ENCODE peak calls at places on chromosomes 4 and X, in nine cellular contexts. A is CMK; F is neural crest cell; H is activated CD4-positive, CD25-positive, alpha-beta regulatory T cell; I is HFFc6; X is activated T-cell treated with anti-CD3 and anti-CD28 coated beads, Interleukin-2, amount 50 U/mL, for 72 hours; N is cardiac fibroblast; P is AG04450; B is T-helper 2 cell. V is an unnamed sample.

GRCh38 chr4:148060264-148061138 is 328.6 kb downstream of the ARHGAP10 start:
- DNase-seq in A (no peak), F (no peak), H (no peak), I (no peak), X (no peak), N (no peak), P (no peak), B (peak), V (no peak)

GRCh38 chr4:80053140-80053910 is 19.7 kb downstream of the ANTXR2 start:
- DNase-seq in A (no peak), F (no peak), H (no peak), I (no peak), X (no peak), N (no peak), P (no peak), B (no peak), V (peak)

GRCh38 chrX:121307441-121307840 is 260.0 kb downstream of the GLUD2 start:
- DNase-seq in A (no peak), F (no peak), H (no peak), I (no peak), X (peak), N (peak), P (no peak), B (no peak), V (peak)

GRCh38 chrX:41900321-41900720 is 23.0 kb downstream of the CASK start:
- DNase-seq in A (no peak), F (no peak), H (no peak), I (no peak), X (no peak), N (no peak), P (no peak), B (no peak), V (no peak)

GRCh38 chr4:13470379-13470778 is 13.8 kb downstream of the RAB28 start:
- DNase-seq in A (no peak), F (no peak), H (no peak), I (no peak), X (no peak), N (no peak), P (no peak), B (no peak), V (no peak)

GRCh38 chrX:56786889-56787733 is 58.1 kb downstream of the NBDY start:
- DNase-seq in A (no peak), F (no peak), H (no peak), I (no peak), X (no peak), N (no peak), P (no peak), B (no peak), V (no peak)

GRCh38 chr4:163077611-163078010 is 89.1 kb downstream of the NAF1 start:
- DNase-seq in A (no peak), F (no peak), H (no peak), I (no peak), X (no peak), N (no peak), P (no peak), B (no peak), V (no peak)

GRCh38 chr4:152698012-152698499 is 18.3 kb upstream of the TMEM154 start:
- DNase-seq in A (no peak), F (no peak), H (no peak), I (no peak), X (no peak), N (no peak), P (no peak), B (no peak), V (no peak)

GRCh38 chrX:38172596-38172995 is 48.1 kb downstream of the SRPX start:
- DNase-seq in A (no peak), F (no peak), H (no peak), I (peak), X (no peak), N (no peak), P (no peak), B (no peak), V (no peak)

GRCh38 chr4:181870326-181870725 is 372.9 kb upstream of the TENM3 start:
- DNase-seq in A (no peak), F (no peak), H (no peak), I (peak), X (no peak), N (peak), P (peak), B (no peak), V (no peak)

GRCh38 chr4:2924286-2924685 is 38.9 kb downstream of the NOP14 start:
- DNase-seq in A (no peak), F (no peak), H (no peak), I (no peak), X (no peak), N (no peak), P (no peak), B (no peak), V (no peak)

GRCh38 chrX:34491126-34491525 is 166.0 kb downstream of the TMEM47 start:
- DNase-seq in A (no peak), F (no peak), H (no peak), I (no peak), X (no peak), N (no peak), P (no peak), B (no peak), V (no peak)

GRCh38 chr4:81523672-81524436 is 52.1 kb upstream of the RASGEF1B start:
- DNase-seq in A (no peak), F (no peak), H (no peak), I (no peak), X (no peak), N (no peak), P (no peak), B (no peak), V (no peak)

GRCh38 chr4:1705732-1706131 is 6.4 kb downstream of the SLBP start:
- DNase-seq in A (no peak), F (no peak), H (no peak), I (no peak), X (no peak), N (no peak), P (no peak), B (no peak), V (no peak)

GRCh38 chr4:3401436-3402171 is 40.2 kb upstream of the HGFAC start:
- DNase-seq in A (no peak), F (no peak), H (no peak), I (peak), X (no peak), N (no peak), P (no peak), B (no peak), V (no peak)

GRCh38 chr4:31106419-31106818 is 386.2 kb downstream of the PCDH7 start:
- DNase-seq in A (no peak), F (no peak), H (no peak), I (no peak), X (no peak), N (no peak), P (no peak), B (no peak), V (no peak)

GRCh38 chr4:165787516-165788274 is 85.3 kb upstream of the TLL1 start:
- DNase-seq in A (no peak), F (no peak), H (no peak), I (no peak), X (no peak), N (no peak), P (no peak), B (no peak), V (no peak)

GRCh38 chr4:123599920-123600394 is 203.4 kb downstream of the SPRY1 start:
- DNase-seq in A (peak), F (peak), H (no peak), I (no peak), X (peak), N (peak), P (no peak), B (peak), V (peak)

V was measured in GM03348.